ENCODE peak calls at places on chromosomes 5 and 9, in four cellular contexts. K, X, A and B are unnamed samples.
A peak's percentile ranks its signal among the peaks of the same experiment; 100 is the strongest.

GRCh38 chr5:126044111-126044668 is 379.0 kb upstream of the GRAMD2B start:
- DNase-seq in A (no peak), K (no peak), X (no peak), B (no peak)

GRCh38 chr5:8081179-8081578 is 212.2 kb downstream of the MTRR start:
- DNase-seq in X (no peak), K (no peak), A (no peak), B (no peak)

GRCh38 chr9:6194934-6195333 is 20.7 kb upstream of the IL33 start:
- DNase-seq in X (no peak), A (no peak), K (peak; percentile 3), B (no peak)

GRCh38 chr9:99235874-99236627 is 14.0 kb downstream of the SEC61B start:
- DNase-seq in A (peak; percentile 82), K (no peak), X (no peak), B (no peak)

GRCh38 chr9:116476935-116477381 is 210.1 kb upstream of the TRIM32 start:
- DNase-seq in K (no peak), X (no peak), A (no peak), B (no peak)

GRCh38 chr9:134373269-134373668 is 47.0 kb downstream of the RXRA start:
- DNase-seq in K (no peak), A (no peak), X (no peak), B (no peak)

GRCh38 chr5:71482132-71482531 is 26.7 kb downstream of the BDP1 start:
- DNase-seq in K (peak; percentile 59), X (no peak), A (no peak), B (no peak)

GRCh38 chr9:87599901-87600610 is 102.4 kb downstream of the DAPK1 start:
- DNase-seq in K (peak; percentile 73), A (no peak), X (no peak), B (no peak)

GRCh38 chr5:123174916-123175481 is 86.0 kb downstream of the PRDM6 start:
- DNase-seq in A (no peak), K (no peak), X (peak; percentile 21), B (peak; percentile 20)

GRCh38 chr9:96133296-96134010 is 168.5 kb downstream of the HSD17B3 start:
- DNase-seq in K (no peak), A (no peak), X (no peak), B (no peak)

DNA sequence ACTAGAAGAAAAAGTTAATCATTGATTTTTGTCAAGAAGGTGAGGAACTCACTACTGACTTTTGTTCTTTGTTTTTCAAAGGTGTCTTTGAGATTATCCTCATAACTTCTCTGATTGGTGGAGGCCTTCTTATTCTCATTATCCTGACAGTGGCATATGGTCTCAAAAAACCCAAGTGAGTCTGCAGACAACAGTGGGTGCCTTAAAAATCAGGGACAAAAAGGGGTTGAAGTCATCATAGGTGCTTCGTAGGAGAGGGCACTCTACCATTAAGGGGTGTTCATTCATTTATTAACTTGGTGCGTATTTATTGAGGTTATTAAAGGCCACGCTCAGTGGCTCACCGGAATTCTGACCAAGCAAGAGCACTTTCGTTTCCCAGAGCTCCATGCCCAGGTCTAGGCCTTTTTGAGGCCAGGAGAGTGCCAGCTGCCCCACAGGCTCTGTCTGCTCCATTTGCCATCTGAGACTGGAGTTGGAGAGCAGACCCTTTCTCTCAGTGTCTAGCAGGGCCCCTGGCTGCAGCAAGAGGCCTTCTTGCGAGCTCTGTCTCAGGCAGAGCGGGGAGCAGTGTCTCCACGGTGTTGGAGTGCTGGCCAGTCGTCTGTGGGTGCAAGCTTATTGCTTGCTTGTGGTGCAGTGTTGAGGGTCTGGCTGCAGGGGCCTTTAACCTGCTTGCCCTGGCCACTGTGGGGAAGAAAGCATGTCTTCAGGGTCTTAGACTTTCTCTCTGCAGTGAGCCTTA is 62.4 kb downstream of the IL31RA start:
- DNase-seq in K (no peak), A (no peak), X (no peak), B (no peak)
- TF ChIP-seq YY1 in K (no peak), A (no peak), X (no peak), B (no peak)

DNA sequence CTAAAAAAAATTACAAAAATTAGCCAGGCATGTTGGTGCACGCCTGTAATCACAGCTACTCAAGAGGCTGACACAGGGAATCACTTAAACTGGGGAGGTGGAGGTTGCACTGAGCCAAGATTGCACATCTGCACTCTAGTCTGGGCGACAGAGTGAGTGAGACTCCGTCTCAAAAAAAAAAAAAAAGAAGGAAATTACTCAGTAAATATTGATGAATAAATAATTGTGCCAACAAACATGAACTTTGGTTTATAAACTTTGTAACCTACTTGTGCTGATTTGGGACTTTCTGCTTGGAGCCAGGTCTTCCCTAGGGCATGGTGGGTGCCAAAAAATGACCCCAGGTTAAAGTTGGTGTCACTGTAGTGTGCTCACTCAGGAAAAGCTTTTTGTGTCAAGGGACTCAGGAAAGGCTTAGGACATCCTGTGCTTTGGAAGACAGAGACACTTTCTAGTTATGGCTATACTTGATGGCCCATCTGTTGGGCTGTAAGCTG is 19.0 kb downstream of the ABLIM3 start:
- DNase-seq in A (no peak), X (no peak), K (no peak), B (no peak)
- TF ChIP-seq SUZ12 in A (no peak), X (no peak), K (no peak), B (no peak)

GRCh38 chr5:95817430-95817829 is 5.1 kb downstream of the GLRX start:
- DNase-seq in K (no peak), X (no peak), A (no peak), B (no peak)
- H3K4me3 ChIP-seq in K (no peak overlapping the region), X (no peak overlapping the region), A (peak overlapping the region; percentile 87), B (no peak overlapping the region)

GRCh38 chr5:68730220-68731010 is 363.4 kb upstream of the SLC30A5 start:
- DNase-seq in K (no peak), A (no peak), X (no peak), B (no peak)
- TF ChIP-seq YY1 in K (no peak), A (no peak), X (no peak), B (no peak)

DNA sequence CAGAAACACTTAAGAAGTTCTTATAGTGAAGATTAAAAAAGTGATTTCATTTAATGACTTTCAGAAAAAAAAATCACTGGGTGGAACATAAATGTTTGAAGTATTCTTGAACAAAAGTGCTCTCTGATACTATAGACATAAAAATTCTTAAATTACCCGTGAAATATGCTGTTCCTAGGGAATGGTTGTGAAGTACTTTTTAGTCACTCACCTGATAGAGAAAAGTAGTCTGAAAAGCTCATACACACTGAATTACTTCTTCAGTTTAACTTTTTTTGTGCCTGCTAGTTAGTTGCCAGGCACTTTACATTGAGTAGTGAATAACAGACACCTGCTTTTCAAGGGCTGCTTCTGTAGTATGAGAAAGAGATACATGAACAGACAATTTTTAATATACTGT is 78.0 kb downstream of the SH3GL2 start:
- DNase-seq in A (no peak), K (no peak), X (no peak), B (no peak)
- TF ChIP-seq SUZ12 in A (no peak), K (no peak), X (no peak), B (no peak)

GRCh38 chr9:113875420-113875916 is 641 bp upstream of the ZNF618 start:
- DNase-seq in X (no peak), K (no peak), A (no peak), B (no peak)
- H3K4me3 ChIP-seq in X (peak overlapping the region; percentile 20), K (no peak overlapping the region), A (no peak overlapping the region), B (peak overlapping the region; percentile 2)

GRCh38 chr5:15499528-15500325 is at the start of gene FBXL7:
- DNase-seq in A (no peak), K (peak; percentile 4), X (peak; percentile 58), B (peak; percentile 58)

GRCh38 chr5:15502208-15502607 is 2.2 kb downstream of the FBXL7 start:
- DNase-seq in A (no peak), K (no peak), X (no peak), B (no peak)

GRCh38 chr5:15496886-15497285 is 3.1 kb upstream of the FBXL7 start:
- DNase-seq in K (no peak), A (no peak), X (no peak), B (no peak)

GRCh38 chr5:15500326-15500958 is 462 bp downstream of the FBXL7 start:
- DNase-seq in K (no peak), A (no peak), X (no peak), B (no peak)

DNA sequence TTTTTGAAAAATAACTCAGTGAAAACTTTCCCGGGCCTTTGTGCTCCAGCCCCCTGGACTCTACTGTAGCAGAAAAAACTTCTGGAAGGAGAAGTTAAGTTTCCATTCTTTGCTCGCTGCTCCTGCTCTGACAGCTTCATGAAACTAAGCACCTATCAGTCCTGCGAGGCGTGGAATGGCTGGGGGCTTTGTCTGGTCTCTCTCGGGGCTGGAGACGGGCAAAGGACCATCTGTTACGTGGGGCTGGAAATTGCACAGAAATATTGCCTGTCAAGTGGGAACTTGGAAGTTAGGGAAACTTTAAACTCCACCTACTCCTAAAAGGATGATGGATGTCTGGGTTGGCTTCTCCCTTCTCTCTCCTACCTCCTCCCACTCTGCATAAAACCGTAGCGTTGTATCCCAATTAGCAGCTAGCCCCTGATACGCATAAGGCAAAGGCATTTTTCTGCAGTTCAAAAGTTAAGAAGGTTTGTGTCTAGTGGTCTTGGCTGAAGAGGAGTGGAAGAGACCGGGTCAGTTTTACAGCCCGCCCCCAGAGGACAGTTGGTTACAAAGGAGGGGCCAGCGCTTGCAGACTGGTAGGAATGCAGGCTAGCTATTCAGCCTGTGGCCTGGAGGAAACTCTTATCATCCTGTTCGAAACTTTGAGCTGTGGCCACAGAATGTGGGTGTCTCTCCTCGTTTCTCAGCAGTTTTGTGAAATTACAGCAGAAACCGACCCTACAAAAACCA is 1.2 kb downstream of the FBXL7 start:
- DNase-seq in K (no peak), X (no peak), A (no peak), B (no peak)
- TF ChIP-seq YY1 in K (no peak), X (no peak), A (no peak), B (no peak)

GRCh38 chr5:74231697-74232096 is 408.8 kb downstream of the ENC1 start:
- DNase-seq in A (no peak), K (no peak), X (no peak), B (no peak)

GRCh38 chr5:74225587-74225986 is 414.9 kb downstream of the ENC1 start:
- DNase-seq in X (no peak), K (no peak), A (no peak), B (no peak)

GRCh38 chr5:74221413-74221812 is 419.1 kb downstream of the ENC1 start:
- DNase-seq in X (no peak), A (no peak), K (no peak), B (no peak)

GRCh38 chr5:74232281-74232680 is 408.2 kb downstream of the ENC1 start:
- DNase-seq in K (no peak), A (no peak), X (no peak), B (no peak)

DNA sequence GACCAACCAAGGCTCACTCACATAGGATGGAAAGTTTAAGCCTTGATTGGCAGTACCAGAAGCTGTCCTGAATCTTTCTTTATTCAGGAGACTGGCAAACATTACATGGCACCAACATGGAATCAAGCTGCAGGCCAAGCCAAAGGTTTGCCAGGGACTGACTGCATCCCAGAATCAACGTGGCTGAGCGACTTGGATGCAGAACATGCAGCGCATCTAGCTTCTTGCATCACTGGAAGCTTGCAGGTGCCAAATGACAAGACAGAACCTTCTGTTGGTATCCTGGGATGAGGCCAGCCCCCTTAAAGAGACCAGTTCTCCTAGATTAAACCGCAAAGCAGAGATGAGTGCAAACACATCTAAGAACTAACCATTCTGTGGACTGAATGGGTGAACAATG is 413.4 kb downstream of the ENC1 start:
- DNase-seq in A (no peak), X (no peak), K (no peak), B (no peak)
- TF ChIP-seq SUZ12 in A (no peak), X (no peak), K (no peak), B (no peak)